ENCODE peak calls at places on chromosomes 6 and 20, in ten cellular contexts. T, U, H, R, P, V, M, G, Q and J are unnamed samples.

GRCh38 chr20:9119776-9120175 is 50.9 kb downstream of the PLCB4 start:
- DNase-seq in H (peak; percentile 62), Q (no peak), T (peak; percentile 84), V (peak; percentile 25), R (no peak), P (no peak), U (no peak), G (peak; percentile 48), M (no peak), J (no peak)

GRCh38 chr6:36285187-36285612 is 15.3 kb downstream of the PNPLA1 start:
- DNase-seq in H (no peak), Q (no peak), R (no peak), M (no peak), P (peak; percentile 82), V (no peak), U (peak; percentile 87), T (peak; percentile 80), G (no peak), J (no peak)

GRCh38 chr20:44810391-44811149 is at the start of gene RIMS4:
- DNase-seq in V (no peak), Q (no peak), M (no peak), G (no peak), T (peak; percentile 72), R (peak; percentile 63), U (peak; percentile 88), H (peak; percentile 64), P (peak; percentile 70), J (no peak)

GRCh38 chr6:92756912-92757311 is 662.4 kb downstream of the EPHA7 start:
- DNase-seq in P (no peak), G (no peak), V (no peak), H (no peak), R (no peak), T (no peak), Q (peak; percentile 37), U (no peak), M (peak; percentile 7), J (no peak)

GRCh38 chr20:56447227-56447626 is 21.2 kb upstream of the RTF2 start:
- DNase-seq in U (peak; percentile 30), H (no peak), V (no peak), R (no peak), G (no peak), T (no peak), P (no peak), M (no peak), Q (no peak), J (no peak)

GRCh38 chr6:164151161-164151728 is 736.7 kb downstream of the QKI start:
- DNase-seq in G (no peak), U (peak; percentile 81), R (no peak), T (peak; percentile 4), Q (no peak), M (no peak), V (no peak), H (peak; percentile 87), P (peak; percentile 61), J (no peak)

GRCh38 chr6:100202417-100203194 is 208.6 kb upstream of the MCHR2 start:
- DNase-seq in P (no peak), T (no peak), Q (peak; percentile 97), R (no peak), G (peak; percentile 94), V (peak; percentile 98), H (no peak), M (peak; percentile 96), U (no peak), J (no peak)

GRCh38 chr6:136567688-136568087 is 17.5 kb upstream of the MAP7 start:
- DNase-seq in M (no peak), U (no peak), V (no peak), T (no peak), G (no peak), P (no peak), H (no peak), R (no peak), Q (no peak), J (no peak)

GRCh38 chr6:6610031-6610591 is 21.6 kb downstream of the LY86 start:
- DNase-seq in G (no peak), H (no peak), V (no peak), U (no peak), Q (no peak), P (no peak), R (peak; percentile 72), T (no peak), M (no peak), J (peak; percentile 82)

GRCh38 chr20:37524859-37525708 is 2.6 kb downstream of the BLCAP start:
- DNase-seq in V (peak; percentile 77), T (no peak), Q (no peak), H (no peak), R (no peak), P (no peak), G (peak; percentile 59), U (no peak), M (peak; percentile 56), J (no peak)

GRCh38 chr6:41581381-41581991 is 35.3 kb downstream of the FOXP4 start:
- DNase-seq in G (peak; percentile 93), M (peak; percentile 91), R (no peak), U (no peak), Q (peak; percentile 83), H (no peak), P (no peak), T (peak; percentile 89), V (peak; percentile 95), J (no peak)

GRCh38 chr6:144289006-144289405 is 3.9 kb downstream of the UTRN start:
- DNase-seq in M (no peak), Q (no peak), V (peak; percentile 8), T (no peak), U (no peak), R (no peak), H (no peak), P (no peak), G (no peak), J (no peak)